ENCODE peak calls at places on chromosome 4, in ten cellular contexts. S is foreskin fibroblast, Z is prostate gland, P is fibroblast of mammary gland, Y is DND-41, Q is fibroblast of pulmonary artery, G is IMR-90, W is dorsolateral prefrontal cortex, E is coronary artery, U is BE2C. R is an unnamed sample.

GRCh38 chr4:8904041-8904501 is 32.4 kb upstream of the HMX1 start:
- DNase-seq in S (no peak), Z (no peak), P (no peak), Y (no peak), Q (no peak), G (no peak), W (no peak), E (no peak), U (peak), R (no peak)

GRCh38 chr4:31139767-31140166 is 419.6 kb downstream of the PCDH7 start:
- DNase-seq in S (no peak), Z (no peak), P (no peak), Y (no peak), Q (no peak), G (no peak), W (no peak), E (no peak), U (no peak), R (no peak)

GRCh38 chr4:169079942-169080827 is 70.1 kb upstream of the CBR4 start:
- DNase-seq in S (peak), Z (peak), P (peak), Y (peak), Q (peak), G (peak), W (no peak), E (no peak), U (peak), R (peak)

GRCh38 chr4:174119051-174119450 is 164.4 kb downstream of the FBXO8 start:
- DNase-seq in S (peak), Z (no peak), P (peak), Y (no peak), Q (peak), G (peak), W (no peak), E (no peak), U (peak), R (no peak)

GRCh38 chr4:24856586-24856985 is 56.3 kb downstream of the CCDC149 start:
- DNase-seq in S (peak), Z (no peak), P (peak), Y (no peak), Q (peak), G (peak), W (no peak), E (peak), U (no peak), R (no peak)

GRCh38 chr4:6065166-6065565 is 46.9 kb upstream of the C4orf50 start:
- DNase-seq in S (no peak), Z (no peak), P (no peak), Y (no peak), Q (no peak), G (no peak), W (no peak), E (no peak), U (no peak), R (no peak)

GRCh38 chr4:25509656-25510055 is 132.6 kb downstream of the ANAPC4 start:
- DNase-seq in S (no peak), Z (no peak), P (peak), Y (no peak), Q (no peak), G (no peak), W (no peak), E (no peak), U (no peak), R (no peak)

GRCh38 chr4:169485791-169486742 is 126.3 kb downstream of the NEK1 start:
- DNase-seq in S (peak), Z (peak), P (peak), Y (peak), Q (peak), G (peak), W (peak), E (no peak), U (peak), R (peak)

GRCh38 chr4:174490356-174490969 is 31.8 kb downstream of the HPGD start:
- DNase-seq in S (no peak), Z (no peak), P (peak), Y (no peak), Q (peak), G (peak), W (no peak), E (no peak), U (no peak), R (peak)

GRCh38 chr4:8336412-8337075 is 67.0 kb downstream of the HTRA3 start:
- DNase-seq in S (peak), Z (no peak), P (peak), Y (no peak), Q (peak), G (peak), W (no peak), E (no peak), U (no peak), R (no peak)

GRCh38 chr4:158254328-158254727 is 44.0 kb downstream of the TMEM144 start:
- DNase-seq in S (no peak), Z (no peak), P (no peak), Y (no peak), Q (no peak), G (no peak), W (no peak), E (no peak), U (no peak), R (no peak)

GRCh38 chr4:158250321-158250720 is 40.0 kb downstream of the TMEM144 start:
- DNase-seq in S (no peak), Z (no peak), P (no peak), Y (no peak), Q (no peak), G (no peak), W (no peak), E (no peak), U (no peak), R (no peak)

GRCh38 chr4:158255727-158256324 is 45.5 kb downstream of the TMEM144 start:
- DNase-seq in S (peak), Z (peak), P (peak), Y (no peak), Q (peak), G (peak), W (no peak), E (no peak), U (no peak), R (peak)

DNA sequence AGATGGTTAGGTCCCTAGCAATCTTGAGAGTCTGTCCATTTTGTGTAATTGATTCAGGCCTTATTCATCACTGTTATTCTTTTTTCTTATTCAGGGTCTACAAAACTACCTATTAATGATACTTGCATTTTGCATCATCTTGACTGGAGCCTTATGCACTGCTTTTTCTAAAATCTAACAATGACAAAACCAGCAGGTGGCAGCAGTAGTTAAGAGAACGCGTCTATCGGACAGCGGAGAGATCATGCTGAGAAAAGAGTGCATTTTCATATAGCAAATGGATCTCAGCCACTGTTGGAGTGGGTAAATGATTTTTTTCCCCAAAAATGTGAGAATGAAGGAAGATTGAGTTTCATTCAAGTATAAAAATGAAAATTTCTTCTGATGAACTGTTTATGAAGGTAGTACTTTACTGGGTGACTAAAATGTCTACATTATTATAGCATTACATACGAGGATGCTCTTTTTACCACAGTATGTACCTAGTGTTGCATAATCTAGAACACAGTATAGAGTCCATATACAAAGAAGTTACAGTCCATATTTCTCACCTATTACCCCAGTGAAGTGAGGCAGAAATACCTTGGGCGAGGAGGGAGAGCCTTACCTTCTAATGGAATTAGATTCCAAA is 43.2 kb downstream of the TMEM144 start:
- DNase-seq in S (peak), Z (peak), P (peak), Y (peak), Q (peak), G (peak), W (no peak), E (no peak), U (peak), R (peak)
- TF ChIP-seq CTCF in S (peak), Z (peak), P (peak), Y (peak), Q (peak), G (peak), W (peak), E (peak), U (peak), R (peak)

DNA sequence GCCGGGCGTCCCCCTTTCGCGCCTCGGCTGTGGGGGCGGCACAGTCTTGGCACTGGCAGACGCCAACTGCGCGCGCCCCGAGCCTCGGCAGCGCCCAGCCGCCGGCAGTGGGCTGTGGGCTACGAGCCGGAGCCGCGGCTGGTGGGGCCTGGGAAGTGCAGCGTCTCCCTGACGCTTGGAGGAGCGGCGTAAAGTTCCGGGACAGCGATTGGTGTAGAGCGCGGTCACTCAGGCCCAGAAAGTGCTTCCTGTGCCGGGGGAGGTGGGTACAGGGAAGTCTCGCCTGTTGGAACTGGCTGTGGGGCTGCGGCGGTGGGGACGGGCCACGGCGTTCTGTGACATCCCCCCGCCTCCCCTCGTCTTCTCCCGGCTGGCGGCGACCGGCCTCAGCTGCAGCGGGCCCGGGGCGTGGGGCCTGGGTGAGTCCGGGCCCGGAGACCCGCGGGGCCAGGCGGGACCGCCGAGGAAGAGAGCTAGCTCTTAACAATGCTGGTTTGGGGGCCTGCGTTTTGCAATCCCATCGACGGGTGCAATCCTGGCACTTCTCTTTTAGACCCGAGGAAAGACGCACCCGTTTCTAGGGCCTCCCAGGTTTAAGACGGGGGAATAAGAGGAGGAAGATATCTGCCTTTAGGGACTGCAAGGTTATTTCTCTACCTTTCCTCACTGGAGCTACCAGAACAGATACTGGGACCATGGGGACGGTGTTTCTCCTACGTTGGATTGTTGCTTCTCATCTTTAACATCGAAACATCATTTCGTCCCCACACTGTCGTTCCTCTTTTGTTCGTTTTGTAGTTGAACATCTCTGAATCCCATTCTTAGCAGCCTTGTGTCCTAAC is at the start of the genes RWDD4 and TRAPPC11:
- DNase-seq in S (peak), Z (peak), P (peak), Y (peak), Q (peak), G (peak), W (peak), E (peak), U (peak), R (peak)
- TF ChIP-seq CTCF in S (no peak), Z (peak), P (no peak), Y (peak), Q (peak), G (peak), W (peak), E (no peak), U (no peak), R (peak)

GRCh38 chr4:180967936-180968335 is 1275.3 kb upstream of the TENM3 start:
- DNase-seq in S (no peak), Z (no peak), P (no peak), Y (no peak), Q (no peak), G (no peak), W (no peak), E (no peak), U (no peak), R (no peak)

DNA sequence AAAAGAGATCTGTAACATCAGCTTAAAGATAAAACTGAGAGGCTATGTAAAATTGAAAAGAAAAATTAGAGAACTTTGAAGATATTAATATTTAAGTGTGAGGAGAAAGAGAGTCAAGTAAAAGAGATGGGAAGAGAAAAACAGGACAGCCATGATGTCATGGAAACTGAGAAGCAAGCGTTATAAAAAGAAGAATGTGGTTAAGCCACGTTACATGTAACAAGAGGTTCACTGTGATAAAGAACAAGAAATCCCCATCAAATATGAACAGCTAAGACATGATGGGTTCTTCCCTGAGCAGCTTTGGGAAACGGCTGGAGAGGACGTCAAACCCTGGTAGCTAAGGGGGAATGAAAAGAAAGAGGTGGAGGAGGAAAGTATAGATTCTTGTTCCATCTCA is 1269.3 kb upstream of the TENM3 start:
- DNase-seq in S (no peak), Z (no peak), P (no peak), Y (no peak), Q (no peak), G (no peak), W (no peak), E (no peak), U (no peak), R (no peak)
- TF ChIP-seq CTCF in S (no peak), Z (no peak), P (no peak), Y (no peak), Q (no peak), G (no peak), W (no peak), E (no peak), U (no peak), R (no peak)

GRCh38 chr4:151957163-151957562 is 196.4 kb upstream of the GATB start:
- DNase-seq in S (no peak), Z (no peak), P (no peak), Y (no peak), Q (no peak), G (no peak), W (no peak), E (no peak), U (no peak), R (no peak)
- TF ChIP-seq CTCF in S (peak), Z (no peak), P (no peak), Y (no peak), Q (no peak), G (no peak), W (no peak), E (no peak), U (no peak), R (no peak)

GRCh38 chr4:147837435-147837834 is 105.5 kb downstream of the ARHGAP10 start:
- DNase-seq in S (no peak), Z (no peak), P (no peak), Y (no peak), Q (no peak), G (no peak), W (no peak), E (no peak), U (peak), R (no peak)
- TF ChIP-seq CTCF in S (no peak), Z (no peak), P (peak), Y (no peak), Q (no peak), G (no peak), W (no peak), E (no peak), U (peak), R (no peak)

GRCh38 chr4:182091128-182091527 is 152.1 kb upstream of the TENM3 start:
- DNase-seq in S (no peak), Z (peak), P (no peak), Y (no peak), Q (no peak), G (no peak), W (no peak), E (no peak), U (no peak), R (no peak)

GRCh38 chr4:182090186-182090585 is 153.0 kb upstream of the TENM3 start:
- DNase-seq in S (no peak), Z (no peak), P (no peak), Y (no peak), Q (no peak), G (no peak), W (no peak), E (no peak), U (peak), R (no peak)

GRCh38 chr4:182093431-182093831 is 149.8 kb upstream of the TENM3 start:
- DNase-seq in S (no peak), Z (no peak), P (no peak), Y (no peak), Q (no peak), G (no peak), W (no peak), E (no peak), U (no peak), R (no peak)

GRCh38 chr4:182085051-182085480 is 158.1 kb upstream of the TENM3 start:
- DNase-seq in S (no peak), Z (no peak), P (no peak), Y (no peak), Q (peak), G (no peak), W (no peak), E (no peak), U (no peak), R (no peak)

GRCh38 chr4:182089326-182089725 is 153.9 kb upstream of the TENM3 start:
- DNase-seq in S (no peak), Z (no peak), P (peak), Y (no peak), Q (no peak), G (no peak), W (no peak), E (no peak), U (no peak), R (no peak)
- TF ChIP-seq CTCF in S (no peak), Z (no peak), P (peak), Y (no peak), Q (peak), G (no peak), W (no peak), E (no peak), U (no peak), R (no peak)

GRCh38 chr4:41359069-41359769 is 102.5 kb downstream of the UCHL1 start:
- DNase-seq in S (no peak), Z (no peak), P (no peak), Y (no peak), Q (no peak), G (no peak), W (no peak), E (no peak), U (peak), R (no peak)
- TF ChIP-seq CTCF in S (no peak), Z (no peak), P (no peak), Y (no peak), Q (no peak), G (no peak), W (no peak), E (no peak), U (peak), R (peak)

GRCh38 chr4:93894995-93895394 is 66.4 kb downstream of the ATOH1 start:
- DNase-seq in S (no peak), Z (no peak), P (no peak), Y (no peak), Q (no peak), G (no peak), W (no peak), E (no peak), U (no peak), R (no peak)

DNA sequence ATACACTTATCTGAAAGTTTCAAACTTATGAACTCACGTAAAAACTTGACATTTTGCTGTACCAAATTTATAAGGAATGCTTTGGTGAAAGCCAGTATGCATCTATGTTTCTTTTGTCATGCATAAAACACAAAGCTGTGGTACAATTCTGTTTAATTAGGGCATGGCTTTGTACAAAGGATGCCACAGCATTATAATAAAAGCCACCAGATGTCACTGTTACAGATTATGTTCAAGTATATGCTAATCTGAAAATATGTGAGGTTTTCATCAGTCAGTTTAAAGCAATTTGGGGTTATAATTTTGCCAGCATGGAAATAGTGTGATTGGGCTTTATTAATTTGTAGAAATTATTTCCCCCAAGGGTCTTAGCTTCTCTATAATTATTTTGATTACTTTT is 69.0 kb downstream of the ATOH1 start:
- DNase-seq in S (no peak), Z (no peak), P (no peak), Y (no peak), Q (peak), G (no peak), W (no peak), E (no peak), U (no peak), R (peak)
- TF ChIP-seq CTCF in S (no peak), Z (no peak), P (peak), Y (peak), Q (peak), G (no peak), W (no peak), E (no peak), U (peak), R (no peak)

GRCh38 chr4:114588305-114588704 is 10.3 kb upstream of the UGT8 start:
- DNase-seq in S (no peak), Z (no peak), P (no peak), Y (no peak), Q (no peak), G (no peak), W (no peak), E (no peak), U (no peak), R (no peak)

DNA sequence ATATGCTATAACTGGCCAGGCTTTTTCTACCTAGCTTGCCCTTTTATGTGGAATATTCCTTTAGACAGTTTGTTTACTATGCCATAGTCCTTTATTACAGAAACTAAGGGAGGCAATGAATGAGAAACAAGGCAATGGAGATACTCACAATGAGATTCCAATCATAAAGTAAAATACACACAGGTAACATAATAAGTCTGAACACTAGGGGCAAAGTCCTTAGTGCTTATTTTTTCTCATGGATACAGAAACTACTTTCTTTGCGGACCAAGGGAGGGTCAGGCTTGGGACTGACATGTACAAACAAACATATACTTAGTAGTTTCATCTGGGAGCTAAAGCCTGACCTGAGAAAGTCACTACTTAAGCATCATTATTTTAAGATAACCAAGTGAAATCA is 16.0 kb upstream of the UGT8 start:
- DNase-seq in S (no peak), Z (no peak), P (no peak), Y (no peak), Q (no peak), G (no peak), W (no peak), E (no peak), U (no peak), R (no peak)
- TF ChIP-seq CTCF in S (no peak), Z (no peak), P (no peak), Y (no peak), Q (no peak), G (no peak), W (no peak), E (no peak), U (no peak), R (no peak)

GRCh38 chr4:38387819-38388218 is 276.2 kb upstream of the KLF3 start:
- DNase-seq in S (no peak), Z (no peak), P (peak), Y (no peak), Q (peak), G (no peak), W (no peak), E (no peak), U (no peak), R (no peak)
- TF ChIP-seq CTCF in S (no peak), Z (no peak), P (no peak), Y (no peak), Q (no peak), G (no peak), W (no peak), E (no peak), U (no peak), R (no peak)

R was measured in endothelial cell of umbilical vein.